ENCODE peak calls at places on chromosomes 3 and 15, in eight cellular contexts. B, O, W, M, K, V, E and H are unnamed samples.

GRCh38 chr3:106169351-106169750 is 300.5 kb upstream of the CBLB start:
- DNase-seq in B (no peak), V (no peak), W (no peak), E (no peak), O (no peak), M (no peak), K (no peak), H (no peak)

GRCh38 chr3:107765524-107765923 is 242.8 kb downstream of the BBX start:
- DNase-seq in W (no peak), V (no peak), E (no peak), O (no peak), M (no peak), B (no peak), K (no peak), H (no peak)

GRCh38 chr15:79122943-79123342 is 32.4 kb upstream of the RASGRF1 start:
- DNase-seq in W (no peak), O (no peak), K (no peak), V (no peak), B (no peak), M (no peak), E (no peak), H (no peak)

GRCh38 chr3:150793641-150794040 is 30.7 kb upstream of the SIAH2 start:
- DNase-seq in O (no peak), B (no peak), V (no peak), W (no peak), K (no peak), M (no peak), E (no peak), H (no peak)

GRCh38 chr3:52055537-52056351 is 627 bp downstream of the DUSP7 start:
- DNase-seq in V (peak; percentile 93), W (no peak), O (no peak), K (no peak), M (peak; percentile 36), E (peak; percentile 80), B (peak; percentile 52), H (no peak)

GRCh38 chr3:66495633-66496032 is 5.2 kb downstream of the LRIG1 start:
- DNase-seq in M (peak; percentile 57), K (no peak), B (no peak), O (no peak), E (peak; percentile 55), W (no peak), V (no peak), H (no peak)

GRCh38 chr3:113211370-113212154 is at the start of gene BOC:
- DNase-seq in O (peak; percentile 72), B (peak; percentile 31), V (no peak), K (no peak), W (no peak), M (peak; percentile 20), E (peak; percentile 65), H (no peak)

GRCh38 chr3:8518138-8518537 is 16.5 kb downstream of the LMCD1 start:
- DNase-seq in B (no peak), V (no peak), M (no peak), W (peak; percentile 83), E (no peak), K (no peak), O (no peak), H (no peak)

GRCh38 chr3:53885239-53885638 is 3.3 kb upstream of the ACTR8 start:
- DNase-seq in K (no peak), B (no peak), V (no peak), O (no peak), E (no peak), M (no peak), W (peak; percentile 27), H (no peak)

GRCh38 chr15:32908921-32909320 is 191.1 kb downstream of the GREM1 start:
- DNase-seq in O (no peak), B (no peak), M (no peak), W (peak; percentile 22), V (no peak), K (no peak), E (no peak), H (no peak)

GRCh38 chr15:81375461-81375860 is 1.4 kb upstream of the TMC3 start:
- DNase-seq in V (no peak), K (no peak), M (no peak), O (no peak), W (no peak), E (no peak), B (no peak), H (no peak)

GRCh38 chr3:170961616-170962400 is 53.4 kb upstream of the EIF5A2 start:
- DNase-seq in M (peak; percentile 27), K (no peak), W (peak; percentile 16), O (no peak), B (peak; percentile 31), E (peak; percentile 46), V (no peak), H (no peak)

GRCh38 chr15:78312551-78312950 is 13.1 kb upstream of the SKIC8 start:
- DNase-seq in O (no peak), B (no peak), M (no peak), K (no peak), E (no peak), W (no peak), V (no peak), H (no peak)

GRCh38 chr3:72951259-72951722 is 45.3 kb upstream of the PPP4R2 start:
- DNase-seq in V (no peak), W (no peak), E (no peak), O (no peak), K (no peak), M (no peak), B (no peak), H (no peak)

GRCh38 chr15:39230205-39230916 is 350.5 kb upstream of the THBS1 start:
- DNase-seq in W (peak; percentile 40), K (no peak), E (no peak), M (no peak), O (no peak), V (no peak), B (no peak), H (no peak)

GRCh38 chr15:97960364-97961066 is at the start of gene ARRDC4:
- DNase-seq in V (peak; percentile 100), E (peak; percentile 100), B (peak; percentile 97), W (peak; percentile 100), M (peak; percentile 100), O (peak; percentile 100), K (peak; percentile 100), H (peak; percentile 100)

GRCh38 chr15:97961067-97961954 is 808 bp downstream of the ARRDC4 start:
- DNase-seq in K (peak; percentile 54), O (peak; percentile 59), V (peak; percentile 91), E (peak; percentile 22), M (peak; percentile 73), W (no peak), B (no peak), H (no peak)

GRCh38 chr15:97962263-97962662 is 1.8 kb downstream of the ARRDC4 start:
- DNase-seq in K (no peak), V (no peak), M (no peak), O (no peak), B (no peak), W (no peak), E (no peak), H (no peak)

GRCh38 chr15:97963779-97964178 is 3.3 kb downstream of the ARRDC4 start:
- DNase-seq in V (no peak), O (no peak), W (no peak), M (no peak), B (no peak), E (no peak), K (no peak), H (no peak)

DNA sequence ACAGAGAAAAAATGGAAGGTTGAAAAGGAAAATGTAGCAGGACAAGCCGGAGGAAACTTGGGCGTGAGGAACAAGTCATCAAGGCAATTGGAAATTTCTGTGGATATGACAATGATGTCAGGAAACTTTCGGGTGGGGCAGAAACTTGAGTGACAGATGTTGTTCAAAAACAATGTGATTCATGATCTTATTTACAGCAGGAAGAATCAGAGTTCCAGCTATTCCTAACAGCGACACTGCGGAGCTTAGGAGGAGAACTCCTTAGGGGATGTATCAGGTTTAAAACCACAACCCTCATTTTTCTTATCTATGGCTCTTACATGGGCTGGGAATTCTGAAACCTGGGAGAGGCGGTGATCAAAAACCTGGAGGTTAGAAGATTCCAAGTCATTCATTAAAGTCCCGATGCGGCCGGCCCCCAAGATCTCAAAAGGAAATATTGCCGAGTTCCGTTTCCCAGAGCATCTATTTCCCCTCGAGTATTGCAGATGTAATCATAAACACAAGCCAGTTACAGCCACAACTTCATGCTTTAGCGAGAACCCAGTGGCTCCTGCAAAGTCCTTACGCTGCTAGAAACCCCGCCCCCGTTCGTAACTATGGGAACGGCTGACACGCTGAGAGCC is 652 bp upstream of the ARRDC4 start:
- DNase-seq in W (no peak), V (no peak), B (no peak), M (peak; percentile 45), K (no peak), E (no peak), O (no peak), H (no peak)
- H3K27ac ChIP-seq in W (peak overlapping the region; percentile 11), V (peak overlapping the region; percentile 93), B (no peak overlapping the region), M (peak overlapping the region; percentile 63), K (peak overlapping the region; percentile 68), E (peak overlapping the region; percentile 11), O (peak overlapping the region; percentile 75), H (peak overlapping the region; percentile 37)

GRCh38 chr3:188520466-188520865 is 366.5 kb downstream of the LPP start:
- DNase-seq in B (no peak), K (no peak), W (no peak), M (no peak), O (no peak), E (no peak), V (no peak), H (no peak)
- H3K27ac ChIP-seq in B (no peak overlapping the region), K (no peak overlapping the region), W (no peak overlapping the region), M (no peak overlapping the region), O (no peak overlapping the region), E (no peak overlapping the region), V (no peak overlapping the region), H (no peak overlapping the region)

GRCh38 chr3:111087924-111088469 is 16.4 kb downstream of the NECTIN3 start:
- DNase-seq in V (no peak), O (no peak), E (no peak), M (no peak), W (no peak), B (no peak), K (no peak), H (no peak)
- H3K27ac ChIP-seq in V (no peak overlapping the region), O (no peak overlapping the region), E (no peak overlapping the region), M (no peak overlapping the region), W (no peak overlapping the region), B (no peak overlapping the region), K (no peak overlapping the region), H (no peak overlapping the region)

GRCh38 chr15:24878153-24878552 is 76.6 kb upstream of the SNRPN start:
- DNase-seq in K (peak; percentile 52), E (no peak), B (no peak), V (no peak), M (no peak), O (no peak), W (peak; percentile 2), H (no peak)

GRCh38 chr15:24880663-24881062 is 74.1 kb upstream of the SNRPN start:
- DNase-seq in W (no peak), M (no peak), K (no peak), E (no peak), B (no peak), O (no peak), V (no peak), H (no peak)

GRCh38 chr15:24879492-24879891 is 75.3 kb upstream of the SNRPN start:
- DNase-seq in E (no peak), W (no peak), M (no peak), O (no peak), B (no peak), V (no peak), K (no peak), H (no peak)

DNA sequence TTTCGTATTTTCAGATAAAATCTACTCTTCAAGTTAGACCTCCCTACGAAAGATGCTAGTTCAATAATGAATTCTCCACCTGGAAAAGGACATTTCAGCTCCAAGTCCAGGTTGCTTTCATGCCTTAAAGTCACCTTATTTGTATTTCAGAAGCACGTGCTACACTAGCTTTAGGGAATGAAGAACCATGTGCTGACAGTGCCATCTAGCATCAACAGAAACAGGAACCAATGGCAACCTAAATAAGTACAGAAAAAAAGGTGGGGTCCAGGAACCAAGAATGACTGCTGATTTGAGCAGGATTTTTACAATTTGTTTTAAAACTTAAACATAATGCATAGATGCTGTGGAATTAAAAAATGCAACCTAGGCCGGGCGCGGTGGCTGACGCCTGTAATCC is 77.6 kb upstream of the SNRPN start:
- DNase-seq in V (no peak), E (no peak), M (no peak), O (no peak), B (no peak), W (no peak), K (no peak), H (no peak)
- H3K27ac ChIP-seq in V (no peak overlapping the region), E (no peak overlapping the region), M (no peak overlapping the region), O (no peak overlapping the region), B (no peak overlapping the region), W (no peak overlapping the region), K (no peak overlapping the region), H (no peak overlapping the region)